ENCODE peak calls at places on chromosomes 1 and 21, in seven cellular contexts. Y is posterior vena cava, N is fibroblast of lung, E is NCI-H774, T is Peyer's patch, G is HCT116, D is foreskin fibroblast. L is an unnamed sample.

GRCh38 chr1:77655431-77655974 is 27.0 kb downstream of the ZZZ3 start:
- DNase-seq in Y (no peak), N (peak), E (peak), T (peak), G (no peak), D (no peak), L (no peak)

GRCh38 chr1:154819628-154820590 is 50.2 kb downstream of the KCNN3 start:
- DNase-seq in N (no peak), T (no peak), E (no peak), G (peak), Y (no peak), D (peak), L (no peak)

GRCh38 chr1:187718527-187718926 is 889.8 kb downstream of the PLA2G4A start:
- DNase-seq in D (no peak), T (no peak), N (no peak), G (no peak), Y (no peak), E (no peak), L (no peak)

GRCh38 chr1:97814121-97814520 is 106.7 kb downstream of the DPYD start:
- DNase-seq in G (no peak), T (no peak), D (peak), E (no peak), Y (no peak), N (peak), L (no peak)

GRCh38 chr1:38113080-38113743 is 66.6 kb upstream of the POU3F1 start:
- DNase-seq in Y (peak), E (no peak), D (no peak), T (no peak), G (no peak), N (no peak), L (no peak)

GRCh38 chr21:43744725-43745124 is 25.8 kb downstream of the PDXK start:
- DNase-seq in N (no peak), Y (no peak), D (no peak), E (no peak), T (no peak), G (no peak), L (no peak)

GRCh38 chr1:24567792-24568388 is 12.0 kb downstream of the NCMAP start:
- DNase-seq in N (no peak), E (no peak), Y (peak), G (no peak), D (no peak), T (peak), L (no peak)

GRCh38 chr1:24572301-24572700 is 16.4 kb downstream of the NCMAP start:
- DNase-seq in D (no peak), Y (no peak), E (no peak), T (peak), N (no peak), G (no peak), L (no peak)

GRCh38 chr1:5857011-5857410 is 135.2 kb downstream of the NPHP4 start:
- DNase-seq in T (no peak), E (no peak), N (no peak), D (no peak), Y (no peak), G (no peak), L (no peak)

GRCh38 chr1:84434081-84434755 is 35.9 kb downstream of the DNASE2B start:
- DNase-seq in E (no peak), G (peak), N (no peak), D (no peak), Y (no peak), T (no peak), L (no peak)

GRCh38 chr1:32980080-32980479 is 15.5 kb upstream of the RNF19B start:
- DNase-seq in G (no peak), N (no peak), Y (no peak), E (no peak), T (no peak), D (no peak), L (no peak)

GRCh38 chr21:14762734-14763694 is 216.9 kb upstream of the SAMSN1 start:
- DNase-seq in G (no peak), E (no peak), N (no peak), T (no peak), Y (no peak), D (no peak), L (no peak)

GRCh38 chr1:30257322-30257721 is 466.1 kb downstream of the MATN1 start:
- DNase-seq in D (no peak), E (no peak), G (no peak), T (no peak), Y (peak), N (no peak), L (no peak)

GRCh38 chr1:7808253-7808844 is 24.3 kb downstream of the PER3 start:
- DNase-seq in T (no peak), D (peak), G (peak), N (peak), E (no peak), Y (no peak), L (no peak)

GRCh38 chr1:183417691-183418491 is at the start of gene NMNAT2:
- DNase-seq in E (peak), Y (no peak), T (no peak), N (peak), D (peak), G (no peak), L (no peak)

GRCh38 chr1:182784556-182785171 is 4.9 kb upstream of the NPL start:
- DNase-seq in E (peak), N (peak), T (no peak), D (peak), Y (no peak), G (peak), L (no peak)

GRCh38 chr1:81702903-81703302 is 97.8 kb upstream of the ADGRL2 start:
- DNase-seq in G (no peak), T (no peak), D (peak), E (no peak), Y (no peak), N (peak), L (no peak)

GRCh38 chr1:25926731-25927496 is 20.7 kb upstream of the STMN1 start:
- DNase-seq in E (no peak), T (no peak), Y (no peak), G (no peak), N (no peak), D (no peak), L (no peak)

GRCh38 chr1:10969267-10969970 is 43.0 kb upstream of the TARDBP start:
- DNase-seq in G (no peak), N (no peak), T (no peak), D (no peak), Y (no peak), E (no peak), L (no peak)

GRCh38 chr1:154807048-154807591 is 63.0 kb downstream of the KCNN3 start:
- DNase-seq in E (no peak), N (no peak), T (no peak), D (no peak), Y (no peak), G (no peak), L (no peak)

GRCh38 chr1:53552981-53553733 is 94.0 kb downstream of the DMRTB1 start:
- DNase-seq in T (peak), G (no peak), N (peak), Y (peak), E (no peak), D (no peak), L (no peak)

GRCh38 chr1:12495725-12496124 is 122.3 kb downstream of the DHRS3 start:
- DNase-seq in Y (no peak), T (peak), E (no peak), D (no peak), N (no peak), G (no peak), L (no peak)

GRCh38 chr21:31260790-31261189 is 83.3 kb downstream of the TIAM1 start:
- DNase-seq in T (no peak), D (peak), G (no peak), N (peak), Y (no peak), E (no peak), L (no peak)

GRCh38 chr1:187928288-187928687 is 1099.5 kb downstream of the PLA2G4A start:
- DNase-seq in Y (no peak), T (no peak), D (peak), N (peak), G (peak), E (no peak), L (no peak)

GRCh38 chr21:44681152-44681551 is 811 bp downstream of the KRTAP12-1 start:
- DNase-seq in D (no peak), N (no peak), Y (no peak), E (no peak), G (no peak), T (no peak), L (no peak)

GRCh38 chr1:234977891-234978396 is 150.7 kb downstream of the TOMM20 start:
- DNase-seq in G (no peak), Y (no peak), E (peak), D (no peak), N (no peak), T (peak), L (no peak)

GRCh38 chr1:21295059-21295401 is 4.8 kb upstream of the ECE1 start:
- DNase-seq in Y (no peak), G (peak), E (no peak), D (peak), T (no peak), N (peak), L (no peak)

GRCh38 chr1:60171793-60172192 is 98.2 kb upstream of the C1orf87 start:
- DNase-seq in Y (no peak), G (no peak), D (peak), N (peak), E (no peak), T (no peak), L (no peak)

GRCh38 chr1:80876035-80876434 is 924.7 kb upstream of the ADGRL2 start:
- DNase-seq in G (no peak), T (no peak), E (no peak), N (no peak), D (no peak), Y (no peak), L (no peak)

GRCh38 chr1:197675475-197676324 is 99.6 kb downstream of the DENND1B start:
- DNase-seq in T (peak), D (peak), E (no peak), Y (no peak), N (peak), G (no peak), L (no peak)

GRCh38 chr1:13550663-13551062 is 33.0 kb upstream of the PDPN start:
- DNase-seq in N (no peak), Y (no peak), E (no peak), D (no peak), T (no peak), G (no peak), L (no peak)

GRCh38 chr1:13548281-13548680 is 34.5 kb upstream of the LRRC38 start:
- DNase-seq in E (no peak), D (no peak), Y (peak), T (no peak), G (no peak), N (no peak), L (no peak)

GRCh38 chr1:85612704-85613361 is 32.3 kb downstream of the CCN1 start:
- DNase-seq in D (peak), Y (no peak), N (peak), T (no peak), E (no peak), G (no peak), L (peak)

GRCh38 chr21:26167593-26167992 is 3.0 kb downstream of the APP start:
- DNase-seq in D (no peak), Y (no peak), T (no peak), G (no peak), E (no peak), N (no peak), L (no peak)